ENCODE peak calls at places on chromosomes 12 and 14, in ten cellular contexts. X, W, K, Z, B, Y, F, S, E and I are unnamed samples.

GRCh38 chr12:105359840-105360239 is 29.3 kb downstream of the C12orf75 start:
- DNase-seq in X (no peak), W (peak; percentile 42), K (no peak), Z (no peak), B (peak; percentile 57), Y (no peak), F (no peak), S (no peak), E (no peak), I (no peak)

GRCh38 chr12:43501705-43502104 is 50.3 kb downstream of the ADAMTS20 start:
- DNase-seq in X (no peak), W (peak; percentile 76), K (peak; percentile 32), Z (no peak), B (peak; percentile 34), Y (no peak), F (peak; percentile 62), S (no peak), E (no peak), I (peak; percentile 2)

GRCh38 chr12:52241205-52241842 is 8.3 kb downstream of the KRT7 start:
- DNase-seq in X (no peak), W (no peak), K (no peak), Z (no peak), B (peak; percentile 39), Y (no peak), F (peak; percentile 43), S (no peak), E (no peak), I (no peak)

GRCh38 chr14:100476012-100476822 is 111.0 kb downstream of the BEGAIN start:
- DNase-seq in X (no peak), W (peak; percentile 80), K (peak; percentile 51), Z (no peak), B (peak; percentile 98), Y (peak; percentile 66), F (peak; percentile 62), S (peak; percentile 33), E (no peak), I (peak; percentile 81)

GRCh38 chr12:115075552-115076170 is 391.7 kb upstream of the TBX3 start:
- DNase-seq in X (no peak), W (no peak), K (no peak), Z (no peak), B (no peak), Y (no peak), F (no peak), S (no peak), E (no peak), I (no peak)

GRCh38 chr14:100560999-100561398 is 26.2 kb downstream of the BEGAIN start:
- DNase-seq in X (no peak), W (no peak), K (no peak), Z (no peak), B (no peak), Y (no peak), F (no peak), S (no peak), E (no peak), I (no peak)

GRCh38 chr14:26601856-26602255 is 4.0 kb upstream of the NOVA1 start:
- DNase-seq in X (no peak), W (no peak), K (no peak), Z (no peak), B (no peak), Y (no peak), F (no peak), S (no peak), E (no peak), I (no peak)

GRCh38 chr12:24198070-24198469 is 248.6 kb upstream of the SOX5 start:
- DNase-seq in X (no peak), W (no peak), K (no peak), Z (no peak), B (peak; percentile 47), Y (no peak), F (no peak), S (no peak), E (no peak), I (peak; percentile 46)

GRCh38 chr14:22667881-22668280 is 23.7 kb upstream of the OR6J1 start:
- DNase-seq in X (no peak), W (no peak), K (no peak), Z (no peak), B (no peak), Y (no peak), F (no peak), S (no peak), E (no peak), I (no peak)

GRCh38 chr14:22668863-22669262 is 24.7 kb upstream of the OR6J1 start:
- DNase-seq in X (no peak), W (no peak), K (no peak), Z (no peak), B (no peak), Y (no peak), F (no peak), S (no peak), E (no peak), I (no peak)

GRCh38 chr14:22666203-22666893 is 22.2 kb upstream of the OR6J1 start:
- DNase-seq in X (no peak), W (peak; percentile 61), K (peak; percentile 53), Z (no peak), B (no peak), Y (no peak), F (no peak), S (no peak), E (no peak), I (no peak)

GRCh38 chr14:22668417-22668816 is 24.3 kb upstream of the OR6J1 start:
- DNase-seq in X (no peak), W (peak; percentile 86), K (peak; percentile 80), Z (no peak), B (peak; percentile 65), Y (no peak), F (no peak), S (no peak), E (no peak), I (no peak)

DNA sequence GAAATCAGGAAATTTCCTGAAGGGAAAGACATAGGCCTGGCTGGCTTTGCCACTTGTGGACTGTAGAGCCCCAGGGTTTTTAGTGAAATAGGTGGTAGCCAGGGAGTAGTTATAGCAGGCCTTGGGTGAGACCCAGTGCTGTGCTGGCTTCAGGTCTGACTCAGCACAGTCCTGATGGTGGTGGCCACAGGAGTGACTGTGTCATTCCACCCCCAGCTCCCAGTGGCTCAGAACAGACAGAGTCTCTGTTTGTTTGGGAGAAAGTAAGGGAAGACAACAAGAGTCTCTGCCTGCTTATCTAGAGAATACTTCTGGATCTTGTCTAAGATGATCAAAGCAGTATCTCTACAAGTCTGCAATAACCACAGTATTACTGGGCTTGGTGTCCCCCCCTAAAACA is 27.5 kb upstream of the OR6J1 start:
- DNase-seq in X (no peak), W (no peak), K (no peak), Z (no peak), B (no peak), Y (no peak), F (no peak), S (no peak), E (no peak), I (no peak)
- H3K4me1 ChIP-seq in X (no peaks in the 10 kb centered on the region), W (peaks cover 41% of the 10 kb centered on the region), K (no peaks in the 10 kb centered on the region), Z (no peaks in the 10 kb centered on the region), B (peaks cover 1% of the 10 kb centered on the region), Y (no peaks in the 10 kb centered on the region), F (no peaks in the 10 kb centered on the region), S (no peaks in the 10 kb centered on the region), E (no peaks in the 10 kb centered on the region), I (no peaks in the 10 kb centered on the region)

GRCh38 chr12:124998705-124999104 is 5.3 kb downstream of the BRI3BP start:
- DNase-seq in X (no peak), W (no peak), K (no peak), Z (no peak), B (no peak), Y (no peak), F (no peak), S (no peak), E (no peak), I (no peak)
- H3K4me1 ChIP-seq in X (no peaks in the 10 kb centered on the region), W (peaks cover 10% of the 10 kb centered on the region), K (no peaks in the 10 kb centered on the region), Z (peaks cover 12% of the 10 kb centered on the region), B (peaks cover 7% of the 10 kb centered on the region), Y (peaks cover 9% of the 10 kb centered on the region), F (peaks cover 3% of the 10 kb centered on the region), S (peaks cover 8% of the 10 kb centered on the region), E (peaks cover 14% of the 10 kb centered on the region), I (peaks cover 9% of the 10 kb centered on the region)

GRCh38 chr12:13099910-13100609 is 3.4 kb downstream of the GSG1 start:
- DNase-seq in X (no peak), W (no peak), K (no peak), Z (no peak), B (no peak), Y (no peak), F (peak; percentile 55), S (no peak), E (no peak), I (no peak)
- H3K4me1 ChIP-seq in X (no peaks in the 10 kb centered on the region), W (peaks cover 65% of the 10 kb centered on the region), K (no peaks in the 10 kb centered on the region), Z (peaks cover 62% of the 10 kb centered on the region), B (peaks cover 44% of the 10 kb centered on the region), Y (peaks cover 9% of the 10 kb centered on the region), F (peaks cover 20% of the 10 kb centered on the region), S (peaks cover 6% of the 10 kb centered on the region), E (peaks cover 24% of the 10 kb centered on the region), I (peaks cover 62% of the 10 kb centered on the region)

GRCh38 chr14:35337074-35337556 is 44.9 kb downstream of the PSMA6 start:
- DNase-seq in X (no peak), W (no peak), K (no peak), Z (no peak), B (no peak), Y (peak; percentile 81), F (no peak), S (no peak), E (no peak), I (no peak)

GRCh38 chr14:35337557-35338255 is 45.5 kb downstream of the PSMA6 start:
- DNase-seq in X (no peak), W (no peak), K (no peak), Z (peak; percentile 63), B (no peak), Y (peak; percentile 46), F (peak; percentile 98), S (no peak), E (no peak), I (peak; percentile 27)

GRCh38 chr14:35333797-35334743 is 41.9 kb downstream of the PSMA6 start:
- DNase-seq in X (no peak), W (no peak), K (no peak), Z (no peak), B (no peak), Y (peak; percentile 68), F (no peak), S (no peak), E (peak; percentile 15), I (no peak)

GRCh38 chr14:35335388-35336092 is 43.4 kb downstream of the PSMA6 start:
- DNase-seq in X (peak; percentile 82), W (no peak), K (peak; percentile 32), Z (no peak), B (no peak), Y (peak; percentile 94), F (peak; percentile 52), S (peak; percentile 53), E (no peak), I (no peak)

DNA sequence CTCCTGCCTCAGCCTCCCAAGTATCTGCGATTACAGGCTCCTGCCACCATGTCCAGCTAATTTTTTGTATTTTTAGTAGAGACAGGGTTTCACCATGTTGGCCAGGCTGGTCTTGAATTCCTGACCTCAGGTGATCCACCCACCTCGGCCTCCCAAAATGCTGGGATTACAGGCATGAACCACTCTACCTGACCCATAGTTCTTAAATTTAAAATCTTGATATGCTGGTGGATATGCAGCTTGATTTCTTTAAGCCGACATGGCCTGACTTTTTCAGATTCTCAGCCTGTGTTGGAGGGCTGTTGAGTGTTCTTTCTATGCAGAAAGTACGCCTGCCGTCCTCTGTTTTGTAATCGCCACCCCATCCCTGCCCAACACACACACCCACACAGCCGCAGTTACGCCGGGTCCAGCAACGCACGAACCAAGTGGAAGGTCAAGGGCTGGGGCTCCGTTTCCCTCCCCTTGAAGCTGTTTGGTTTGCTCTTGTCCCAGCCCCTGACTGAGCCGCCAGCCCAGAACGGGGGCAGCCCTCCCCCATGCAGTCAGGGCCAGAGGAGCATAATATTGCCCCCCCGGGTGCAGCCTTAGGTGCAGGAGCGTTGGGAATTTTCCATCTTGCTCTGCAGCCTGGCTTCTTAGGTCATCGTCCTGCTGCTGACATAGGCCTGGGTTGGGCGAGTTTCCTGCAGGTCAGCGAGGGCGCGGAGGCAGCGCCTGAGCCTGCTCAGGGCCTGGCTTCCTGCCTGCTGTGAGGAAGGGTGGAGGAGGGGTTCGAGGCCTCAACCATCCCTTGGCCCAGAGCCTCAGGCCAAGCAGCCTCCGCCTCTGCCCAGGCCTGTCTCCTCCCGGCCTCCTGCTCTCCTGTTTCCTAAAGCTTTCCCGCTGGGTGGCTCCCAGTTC is 44.2 kb downstream of the PSMA6 start:
- DNase-seq in X (peak; percentile 87), W (no peak), K (peak; percentile 99), Z (peak; percentile 95), B (peak; percentile 85), Y (peak; percentile 93), F (peak; percentile 97), S (peak; percentile 93), E (no peak), I (peak; percentile 35)
- H3K4me1 ChIP-seq in X (peaks cover 40% of the 10 kb centered on the region), W (peaks cover 49% of the 10 kb centered on the region), K (peaks cover 29% of the 10 kb centered on the region), Z (peaks cover 98% of the 10 kb centered on the region), B (peaks cover 34% of the 10 kb centered on the region), Y (peaks cover 54% of the 10 kb centered on the region), F (peaks cover 44% of the 10 kb centered on the region), S (peaks cover 37% of the 10 kb centered on the region), E (peaks cover 20% of the 10 kb centered on the region), I (peaks cover 6% of the 10 kb centered on the region)